ENCODE peak calls at places on chromosomes 4 and X, in nine cellular contexts. K, I, N, T, U, H, A, E and S are unnamed samples.

GRCh38 chrX:69165116-69165651 is at the start of gene PJA1:
- DNase-seq in K (peak; percentile 54), I (peak; percentile 78), N (peak; percentile 65), T (peak; percentile 71), U (peak; percentile 57), H (peak; percentile 73), A (peak; percentile 53), E (peak; percentile 79), S (peak; percentile 78)

GRCh38 chrX:103248553-103248952 is 6.4 kb downstream of the TCEAL8 start:
- DNase-seq in K (peak; percentile 9), I (no peak), N (no peak), T (peak; percentile 42), U (no peak), H (no peak), A (peak; percentile 54), E (no peak), S (no peak)

GRCh38 chrX:31969714-31970113 is 897.9 kb upstream of the FTHL17 start:
- DNase-seq in K (no peak), I (no peak), N (no peak), T (no peak), U (no peak), H (no peak), A (no peak), E (no peak), S (no peak)

GRCh38 chr4:184250795-184251679 is 33.4 kb upstream of the ENPP6 start:
- DNase-seq in K (peak; percentile 47), I (no peak), N (no peak), T (peak; percentile 63), U (no peak), H (no peak), A (peak; percentile 64), E (no peak), S (no peak)

GRCh38 chr4:80967346-80967745 is 63.2 kb upstream of the BMP3 start:
- DNase-seq in K (no peak), I (no peak), N (no peak), T (no peak), U (no peak), H (no peak), A (no peak), E (no peak), S (no peak)

GRCh38 chrX:86154586-86154985 is 6.3 kb downstream of the DACH2 start:
- DNase-seq in K (no peak), I (no peak), N (no peak), T (no peak), U (no peak), H (no peak), A (no peak), E (no peak), S (no peak)

GRCh38 chr4:104979083-104979760 is 167.5 kb upstream of the TET2 start:
- DNase-seq in K (peak; percentile 58), I (no peak), N (no peak), T (no peak), U (no peak), H (no peak), A (no peak), E (no peak), S (no peak)

GRCh38 chrX:28491941-28492340 is 95.3 kb upstream of the IL1RAPL1 start:
- DNase-seq in K (peak; percentile 2), I (no peak), N (no peak), T (no peak), U (no peak), H (no peak), A (no peak), E (no peak), S (no peak)

GRCh38 chrX:103847174-103847870 is 15.3 kb upstream of the RAB9B start:
- DNase-seq in K (peak; percentile 84), I (no peak), N (no peak), T (no peak), U (no peak), H (no peak), A (peak; percentile 47), E (no peak), S (no peak)

GRCh38 chrX:30935985-30936384 is 46.9 kb upstream of the TAB3 start:
- DNase-seq in K (peak; percentile 19), I (peak; percentile 3), N (peak; percentile 31), T (peak; percentile 4), U (no peak), H (no peak), A (peak; percentile 36), E (no peak), S (no peak)

GRCh38 chr4:120843840-120844527 is 78.5 kb downstream of the PRDM5 start:
- DNase-seq in K (no peak), I (peak; percentile 21), N (peak; percentile 62), T (no peak), U (no peak), H (no peak), A (peak; percentile 4), E (peak; percentile 19), S (no peak)

GRCh38 chrX:47174846-47175587 is 18.6 kb upstream of the UBA1 start:
- DNase-seq in K (no peak), I (no peak), N (no peak), T (no peak), U (no peak), H (no peak), A (no peak), E (no peak), S (no peak)

GRCh38 chrX:77622233-77622632 is 163.8 kb downstream of the ATRX start:
- DNase-seq in K (no peak), I (no peak), N (no peak), T (no peak), U (no peak), H (no peak), A (no peak), E (no peak), S (no peak)

GRCh38 chrX:101230636-101231035 is 11.1 kb downstream of the DRP2 start:
- DNase-seq in K (peak; percentile 14), I (no peak), N (no peak), T (peak; percentile 1), U (no peak), H (no peak), A (peak; percentile 17), E (no peak), S (no peak)

GRCh38 chrX:106726485-106727437 is at the start of gene RNF128:
- DNase-seq in K (peak; percentile 62), I (peak; percentile 15), N (peak; percentile 77), T (peak; percentile 13), U (peak; percentile 53), H (no peak), A (peak; percentile 43), E (peak; percentile 24), S (no peak)

GRCh38 chr4:158016511-158016910 is 156.3 kb downstream of the GASK1B start:
- DNase-seq in K (peak; percentile 65), I (no peak), N (no peak), T (peak; percentile 75), U (no peak), H (no peak), A (no peak), E (no peak), S (no peak)

GRCh38 chr4:158020175-158020574 is 152.7 kb downstream of the GASK1B start:
- DNase-seq in K (peak; percentile 82), I (no peak), N (peak; percentile 36), T (peak; percentile 94), U (no peak), H (peak; percentile 78), A (peak; percentile 75), E (no peak), S (no peak)

GRCh38 chr4:158018831-158019230 is 154.0 kb downstream of the GASK1B start:
- DNase-seq in K (no peak), I (no peak), N (no peak), T (no peak), U (no peak), H (no peak), A (no peak), E (no peak), S (no peak)

GRCh38 chr4:158020734-158021346 is 152.0 kb downstream of the GASK1B start:
- DNase-seq in K (peak; percentile 84), I (no peak), N (no peak), T (peak; percentile 93), U (no peak), H (peak; percentile 65), A (peak; percentile 72), E (no peak), S (no peak)

GRCh38 chr4:158018090-158018808 is 154.6 kb downstream of the GASK1B start:
- DNase-seq in K (no peak), I (no peak), N (no peak), T (no peak), U (no peak), H (no peak), A (no peak), E (no peak), S (no peak)
- H3K27ac ChIP-seq in K (no peak overlapping the region), I (no peak overlapping the region), N (no peak overlapping the region), T (no peak overlapping the region), U (no peak overlapping the region), H (peak overlapping the region; percentile 92), A (no peak overlapping the region), E (peak overlapping the region; percentile 9), S (no peak overlapping the region)

GRCh38 chr4:33133723-33134122 is 2413.6 kb downstream of the PCDH7 start:
- DNase-seq in K (no peak), I (no peak), N (no peak), T (no peak), U (no peak), H (no peak), A (no peak), E (no peak), S (no peak)
- TF ChIP-seq CTCF in K (no peak), I (no peak), N (no peak), T (no peak), U (no peak), H (no peak), A (no peak), E (no peak), S (no peak)

GRCh38 chr4:20480161-20480947 is 219.9 kb upstream of the PACRGL start:
- DNase-seq in K (no peak), I (no peak), N (no peak), T (no peak), U (no peak), H (no peak), A (no peak), E (no peak), S (no peak)
- H3K27ac ChIP-seq in K (no peak overlapping the region), I (no peak overlapping the region), N (no peak overlapping the region), T (no peak overlapping the region), U (no peak overlapping the region), H (no peak overlapping the region), A (no peak overlapping the region), E (no peak overlapping the region), S (no peak overlapping the region)

GRCh38 chrX:55169782-55170181 is 50.4 kb upstream of the PAGE5 start:
- DNase-seq in K (no peak), I (no peak), N (no peak), T (no peak), U (no peak), H (no peak), A (no peak), E (no peak), S (no peak)
- TF ChIP-seq CTCF in K (no peak), I (no peak), N (no peak), T (no peak), U (no peak), H (no peak), A (no peak), E (no peak), S (no peak)

DNA sequence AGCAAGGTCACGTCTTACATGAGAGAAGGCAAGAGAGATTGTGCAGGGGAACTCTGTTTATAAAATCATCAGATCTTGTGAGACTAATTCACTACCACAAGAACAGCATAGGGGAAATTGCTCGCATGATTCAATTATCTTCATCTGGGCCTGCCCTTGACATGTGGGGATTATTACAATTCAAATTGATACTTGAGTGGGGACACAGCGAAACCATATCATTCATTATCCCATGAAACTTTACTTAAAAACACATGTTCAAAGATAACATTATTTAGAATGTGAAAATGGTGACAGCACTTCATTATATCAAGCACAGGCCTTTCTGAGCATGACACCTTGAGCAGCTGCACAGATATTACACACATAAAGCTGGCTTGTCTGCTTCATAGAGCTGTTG is 1087.8 kb downstream of the C4orf33 start:
- DNase-seq in K (no peak), I (no peak), N (no peak), T (no peak), U (no peak), H (no peak), A (no peak), E (no peak), S (no peak)
- H3K27ac ChIP-seq in K (no peak overlapping the region), I (no peak overlapping the region), N (no peak overlapping the region), T (no peak overlapping the region), U (no peak overlapping the region), H (no peak overlapping the region), A (no peak overlapping the region), E (no peak overlapping the region), S (no peak overlapping the region)